ENCODE peak calls at places on chromosomes 12 and 14, in seven cellular contexts. M, A, P, Z, J, R and S are unnamed samples.

GRCh38 chr14:93936245-93936644 is 9.1 kb downstream of the FAM181A start:
- DNase-seq in M (peak; percentile 15), A (no peak), P (peak; percentile 61), Z (no peak), J (no peak), R (no peak), S (peak; percentile 44)

GRCh38 chr12:108425238-108425795 is 86.2 kb upstream of the CMKLR1 start:
- DNase-seq in M (no peak), A (no peak), P (no peak), Z (peak; percentile 62), J (no peak), R (no peak), S (no peak)

GRCh38 chr14:51981218-51981854 is 8.0 kb upstream of the RTRAF start:
- DNase-seq in M (no peak), A (no peak), P (no peak), Z (no peak), J (no peak), R (no peak), S (no peak)

GRCh38 chr12:13071305-13072280 is 27.4 kb downstream of the FAM234B start:
- DNase-seq in M (peak; percentile 11), A (no peak), P (no peak), Z (no peak), J (no peak), R (no peak), S (no peak)

GRCh38 chr14:93984987-93985410 is 8.6 kb upstream of the ASB2 start:
- DNase-seq in M (peak; percentile 32), A (peak; percentile 60), P (peak; percentile 47), Z (peak; percentile 65), J (peak; percentile 77), R (no peak), S (peak; percentile 25)

GRCh38 chr12:104121001-104121400 is 17.0 kb downstream of the NFYB start:
- DNase-seq in M (no peak), A (no peak), P (no peak), Z (no peak), J (no peak), R (no peak), S (no peak)

GRCh38 chr12:3697311-3697870 is 55.5 kb downstream of the CRACR2A start:
- DNase-seq in M (no peak), A (no peak), P (no peak), Z (no peak), J (no peak), R (no peak), S (no peak)

GRCh38 chr12:47111854-47112253 is 32.1 kb upstream of the AMIGO2 start:
- DNase-seq in M (no peak), A (no peak), P (no peak), Z (no peak), J (no peak), R (no peak), S (no peak)

GRCh38 chr12:29719381-29719780 is 64.4 kb downstream of the TMTC1 start:
- DNase-seq in M (no peak), A (no peak), P (no peak), Z (no peak), J (no peak), R (no peak), S (no peak)

GRCh38 chr14:77316872-77317271 is 3.8 kb downstream of the POMT2 start:
- DNase-seq in M (no peak), A (no peak), P (no peak), Z (no peak), J (no peak), R (no peak), S (no peak)

GRCh38 chr12:103114296-103115055 is 157.0 kb downstream of the ASCL1 start:
- DNase-seq in M (no peak), A (no peak), P (no peak), Z (no peak), J (no peak), R (peak; percentile 95), S (no peak)

GRCh38 chr12:62375603-62376002 is 91.0 kb upstream of the MON2 start:
- DNase-seq in M (no peak), A (no peak), P (no peak), Z (no peak), J (no peak), R (no peak), S (no peak)

GRCh38 chr12:108722992-108723766 is 8.1 kb downstream of the CORO1C start:
- DNase-seq in M (no peak), A (no peak), P (no peak), Z (no peak), J (no peak), R (no peak), S (no peak)

GRCh38 chr12:88960213-88960878 is 380.1 kb upstream of the KITLG start:
- DNase-seq in M (no peak), A (peak; percentile 91), P (no peak), Z (no peak), J (peak; percentile 59), R (no peak), S (no peak)

GRCh38 chr12:76836633-76837032 is 42.2 kb downstream of the CSRP2 start:
- DNase-seq in M (no peak), A (no peak), P (no peak), Z (no peak), J (no peak), R (no peak), S (no peak)

GRCh38 chr12:104957388-104958008 is 592 bp downstream of the SLC41A2 start:
- DNase-seq in M (peak; percentile 19), A (no peak), P (peak; percentile 77), Z (no peak), J (no peak), R (no peak), S (no peak)

GRCh38 chr14:33475623-33476022 is 475.3 kb downstream of the EGLN3 start:
- DNase-seq in M (no peak), A (no peak), P (peak; percentile 56), Z (peak; percentile 76), J (peak; percentile 58), R (no peak), S (peak; percentile 78)

DNA sequence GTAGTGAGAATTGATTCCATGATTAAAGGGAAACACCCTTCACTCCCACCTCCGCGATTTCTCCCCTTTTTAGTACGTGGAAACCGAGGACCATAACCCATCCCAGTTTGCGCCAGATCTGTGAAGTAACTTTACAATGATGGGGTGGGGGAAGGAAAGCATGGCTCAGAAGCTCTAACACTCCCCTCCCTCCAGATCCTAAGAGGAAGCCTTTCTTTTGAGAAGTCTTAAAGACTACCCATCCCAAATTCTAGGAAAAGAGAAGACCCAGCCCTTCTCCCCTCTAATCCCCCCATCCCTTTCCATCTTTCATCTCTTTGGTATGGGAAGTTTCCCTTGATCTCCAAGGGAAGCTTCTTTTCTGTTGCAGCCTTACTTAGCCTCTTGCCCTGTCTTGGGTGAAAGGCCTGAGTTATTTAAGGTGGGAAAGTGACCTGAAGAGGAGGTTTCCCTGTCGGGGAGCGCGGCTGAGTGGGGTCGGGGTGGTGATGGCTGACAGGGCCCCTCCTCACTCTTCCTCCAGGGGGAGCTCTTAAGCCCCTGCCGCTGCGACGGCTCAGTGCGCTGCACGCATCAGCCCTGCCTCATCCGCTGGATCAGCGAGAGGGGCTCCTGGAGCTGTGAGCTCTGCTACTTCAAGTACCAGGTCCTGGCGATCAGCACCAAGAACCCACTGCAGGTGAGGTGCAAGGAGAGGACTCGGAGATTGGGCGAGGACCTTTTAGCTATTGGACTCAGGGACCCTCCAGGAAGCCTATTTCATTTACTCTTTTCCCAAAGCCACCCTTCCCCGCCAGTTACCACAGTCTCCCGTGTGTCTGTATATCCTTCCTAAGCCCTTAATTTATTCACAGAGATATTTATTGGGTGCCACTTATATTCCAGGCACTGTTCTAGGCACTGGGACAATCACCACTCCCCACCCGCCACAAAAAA is 1.8 kb downstream of the MARCHF9 start:
- DNase-seq in M (peak; percentile 88), A (no peak), P (peak; percentile 82), Z (peak; percentile 88), J (no peak), R (no peak), S (no peak)
- TF ChIP-seq YY1 in M (peak; percentile 71), A (no peak), P (no peak), Z (peak; percentile 87), J (peak; percentile 66), R (peak; percentile 90), S (no peak)

DNA sequence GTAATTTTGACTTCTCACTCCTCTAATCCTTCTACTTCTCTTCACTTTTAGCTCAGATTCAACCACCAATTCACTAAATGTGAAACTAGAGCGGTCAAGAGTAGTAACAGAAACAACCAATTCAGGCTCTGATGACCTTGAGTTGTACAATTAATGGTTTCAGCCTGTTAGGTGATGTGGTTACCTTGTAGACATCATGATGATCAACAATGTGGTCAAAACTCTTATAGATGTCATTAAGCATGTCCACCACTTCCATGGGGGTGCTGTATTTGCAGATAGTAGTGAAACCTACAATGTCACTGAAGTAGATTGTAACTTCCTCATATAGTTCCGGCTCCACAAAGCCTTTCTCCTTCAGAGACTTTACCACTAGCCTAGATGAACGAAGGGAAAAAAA is 54.1 kb upstream of the PLBD1 start:
- DNase-seq in M (no peak), A (no peak), P (no peak), Z (no peak), J (no peak), R (peak; percentile 70), S (no peak)
- H3K9ac ChIP-seq in M (no peak overlapping the region), A (no peak overlapping the region), P (no peak overlapping the region), Z (no peak overlapping the region), J (no peak overlapping the region), R (no peak overlapping the region), S (no peak overlapping the region)

GRCh38 chr14:72606879-72607278 is 287.0 kb downstream of the DPF3 start:
- DNase-seq in M (no peak), A (no peak), P (no peak), Z (no peak), J (no peak), R (no peak), S (no peak)

GRCh38 chr14:72604133-72604532 is 289.8 kb downstream of the DPF3 start:
- DNase-seq in M (no peak), A (no peak), P (no peak), Z (no peak), J (no peak), R (no peak), S (no peak)

GRCh38 chr14:72607386-72608125 is 286.3 kb downstream of the DPF3 start:
- DNase-seq in M (no peak), A (no peak), P (no peak), Z (peak; percentile 17), J (no peak), R (no peak), S (no peak)

GRCh38 chr14:72605096-72605920 is 288.6 kb downstream of the DPF3 start:
- DNase-seq in M (no peak), A (no peak), P (no peak), Z (peak; percentile 19), J (no peak), R (no peak), S (no peak)

GRCh38 chr14:72605921-72606220 is 288.0 kb downstream of the DPF3 start:
- DNase-seq in M (no peak), A (no peak), P (no peak), Z (no peak), J (no peak), R (no peak), S (no peak)
- TF ChIP-seq YY1 in M (no peak), A (no peak), P (no peak), Z (no peak), J (no peak), R (no peak), S (no peak)

DNA sequence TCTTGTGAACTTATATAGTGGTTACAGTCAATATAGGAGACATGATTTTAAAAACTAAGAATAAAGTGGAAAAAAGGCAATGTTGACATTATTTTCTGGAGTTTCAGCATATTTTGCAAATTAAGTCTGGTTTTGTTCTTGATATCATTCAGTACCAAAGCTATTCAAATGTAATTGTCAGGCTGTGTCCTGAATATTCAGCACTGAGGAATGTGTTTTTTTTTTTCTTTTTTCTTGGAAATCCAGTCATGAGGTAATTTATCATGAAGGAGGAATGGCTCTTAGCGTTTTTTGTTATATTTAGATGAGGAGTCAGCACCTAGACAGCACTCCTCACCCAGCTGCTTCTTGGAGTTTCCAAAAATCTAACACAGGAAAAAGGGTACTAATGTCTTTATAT is 225.5 kb downstream of the CCDC91 start:
- DNase-seq in M (peak; percentile 7), A (no peak), P (no peak), Z (no peak), J (no peak), R (no peak), S (peak; percentile 38)
- H3K9ac ChIP-seq in M (no peak overlapping the region), A (no peak overlapping the region), P (no peak overlapping the region), Z (no peak overlapping the region), J (no peak overlapping the region), R (no peak overlapping the region), S (no peak overlapping the region)